ENCODE peak calls at places on chromosomes 1 and 21, in seven cellular contexts. J is GM23338, V is GM23248, T is PC-3, N is hepatocyte, B is PC-9, Z is HCT116. U is an unnamed sample.
A peak's percentile ranks its signal among the peaks of the same experiment; 100 is the strongest.

GRCh38 chr21:45102391-45102932 is 28.1 kb downstream of the ADARB1 start:
- DNase-seq in V (peak; percentile 80), T (peak; percentile 89), N (no peak), Z (peak; percentile 26), B (peak; percentile 57), J (peak; percentile 31), U (no peak)

GRCh38 chr1:22296701-22297591 is 154.0 kb upstream of the WNT4 start:
- DNase-seq in J (no peak), Z (no peak), B (peak; percentile 72), T (peak; percentile 14), V (peak; percentile 25), N (no peak), U (no peak)

GRCh38 chr1:1075148-1075935 is 1.2 kb upstream of the RNF223 start:
- DNase-seq in B (no peak), N (no peak), Z (no peak), V (no peak), J (no peak), T (no peak), U (no peak)

GRCh38 chr1:118008011-118008410 is 78.5 kb downstream of the WDR3 start:
- DNase-seq in B (no peak), V (no peak), N (no peak), J (no peak), Z (no peak), T (no peak), U (no peak)

GRCh38 chr1:1833916-1834325 is 55.7 kb upstream of the NADK start:
- DNase-seq in B (no peak), T (no peak), Z (no peak), N (no peak), J (no peak), V (peak; percentile 20), U (no peak)

GRCh38 chr1:241356187-241356518 is 852 bp downstream of the RGS7 start:
- DNase-seq in N (peak; percentile 5), T (no peak), Z (no peak), J (peak; percentile 43), V (no peak), B (no peak), U (no peak)

GRCh38 chr1:7236844-7237515 is 451.7 kb downstream of the CAMTA1 start:
- DNase-seq in V (no peak), N (no peak), J (no peak), B (no peak), T (no peak), Z (no peak), U (no peak)

GRCh38 chr1:3759800-3760199 is 7.5 kb downstream of the CCDC27 start:
- DNase-seq in J (no peak), V (no peak), B (no peak), N (no peak), Z (no peak), T (no peak), U (no peak)

GRCh38 chr1:24742090-24742938 is 2.9 kb upstream of the CLIC4 start:
- DNase-seq in V (peak; percentile 53), T (no peak), J (peak; percentile 82), Z (no peak), N (peak; percentile 56), B (peak; percentile 38), U (no peak)

GRCh38 chr1:39960461-39960958 is 5.6 kb downstream of the MFSD2A start:
- DNase-seq in N (no peak), J (no peak), B (no peak), Z (no peak), T (no peak), V (no peak), U (peak; percentile 65)

GRCh38 chr1:119674110-119674509 is 26.0 kb upstream of the ZNF697 start:
- DNase-seq in Z (no peak), V (peak; percentile 82), J (peak; percentile 34), T (peak; percentile 87), N (no peak), B (peak; percentile 98), U (no peak)

GRCh38 chr1:150473659-150474058 is 13.6 kb upstream of the TARS2 start:
- DNase-seq in V (no peak), T (no peak), J (peak; percentile 25), B (no peak), Z (no peak), N (peak; percentile 18), U (no peak)

GRCh38 chr1:115332813-115333608 is 5.0 kb downstream of the NGF start:
- DNase-seq in J (peak; percentile 38), V (peak; percentile 90), T (no peak), B (peak; percentile 85), N (no peak), Z (no peak), U (no peak)

GRCh38 chr1:235074335-235075120 is 54.1 kb downstream of the TOMM20 start:
- DNase-seq in T (peak; percentile 73), J (peak; percentile 20), V (peak; percentile 95), N (peak; percentile 55), B (peak; percentile 62), Z (no peak), U (peak; percentile 78)

GRCh38 chr1:32073387-32074229 is 869 bp downstream of the TMEM39B start:
- DNase-seq in Z (no peak), B (no peak), T (no peak), J (peak; percentile 99), V (no peak), N (no peak), U (no peak)

GRCh38 chr1:107829083-107829771 is 135.8 kb downstream of the VAV3 start:
- DNase-seq in V (no peak), B (no peak), T (no peak), Z (no peak), N (no peak), J (no peak), U (peak; percentile 67)

GRCh38 chr1:172515927-172516326 is 17.0 kb upstream of the SUCO start:
- DNase-seq in N (no peak), Z (no peak), T (no peak), B (peak; percentile 15), V (no peak), J (no peak), U (no peak)

GRCh38 chr1:29824478-29825273 is 588.4 kb downstream of the PTPRU start:
- DNase-seq in Z (no peak), T (no peak), J (no peak), B (no peak), V (no peak), N (no peak), U (no peak)

GRCh38 chr1:5769146-5769545 is 223.1 kb downstream of the NPHP4 start:
- DNase-seq in J (no peak), Z (no peak), V (no peak), T (no peak), B (no peak), N (no peak), U (no peak)

GRCh38 chr1:168821434-168821833 is 92.4 kb upstream of the DPT start:
- DNase-seq in V (no peak), B (no peak), T (no peak), Z (no peak), N (no peak), J (no peak), U (no peak)

GRCh38 chr21:43879348-43880110 is 14.5 kb downstream of the AGPAT3 start:
- DNase-seq in J (no peak), N (no peak), T (no peak), V (no peak), B (no peak), Z (no peak), U (no peak)

GRCh38 chr1:34086561-34086960 is 78.5 kb downstream of the CSMD2 start:
- DNase-seq in N (no peak), T (no peak), B (no peak), J (no peak), V (no peak), Z (no peak), U (no peak)

GRCh38 chr1:45246760-45247159 is 40.4 kb upstream of the ZSWIM5 start:
- DNase-seq in T (peak; percentile 95), B (peak; percentile 88), J (no peak), Z (no peak), V (peak; percentile 95), N (peak; percentile 43), U (no peak)

GRCh38 chr21:34345091-34345871 is 18.5 kb upstream of the KCNE2 start:
- DNase-seq in B (no peak), N (no peak), Z (no peak), J (no peak), T (no peak), V (peak; percentile 55), U (no peak)

GRCh38 chr1:98058676-98059075 is 137.8 kb upstream of the DPYD start:
- DNase-seq in N (no peak), J (no peak), T (no peak), Z (no peak), B (no peak), V (no peak), U (no peak)

GRCh38 chr1:23444104-23444533 is 19.6 kb upstream of the TCEA3 start:
- DNase-seq in V (peak; percentile 94), N (peak; percentile 73), J (no peak), B (no peak), T (no peak), Z (no peak), U (no peak)

DNA sequence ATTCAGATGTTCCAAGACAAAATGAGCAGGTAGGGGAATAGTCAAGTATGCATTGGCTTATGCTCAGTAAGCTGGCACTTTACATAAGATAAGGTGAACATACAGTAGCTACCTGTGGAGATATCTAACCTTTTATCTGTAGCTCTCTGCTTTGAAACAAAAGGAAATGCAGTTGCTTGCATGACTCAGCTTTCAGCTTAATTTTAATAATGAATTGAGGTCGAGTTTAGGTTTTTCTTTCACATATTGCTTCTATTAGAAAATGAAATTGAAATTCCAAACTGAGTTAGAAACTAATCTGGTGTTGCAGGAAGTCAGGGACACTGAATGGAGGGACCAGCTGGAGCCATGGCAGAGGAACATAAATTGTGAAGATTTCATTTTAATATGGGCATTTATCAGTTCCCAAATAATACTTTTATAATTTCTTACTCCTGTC is 8.3 kb downstream of the FRRS1 start:
- DNase-seq in J (peak; percentile 8), N (no peak), B (peak; percentile 39), V (no peak), T (no peak), Z (no peak), U (peak; percentile 53)
- H3K9me2 ChIP-seq in J (no peaks in the 10 kb centered on the region), N (no peaks in the 10 kb centered on the region), B (no peaks in the 10 kb centered on the region), V (no peaks in the 10 kb centered on the region), T (no peaks in the 10 kb centered on the region), Z (no peaks in the 10 kb centered on the region), U (no peaks in the 10 kb centered on the region)

DNA sequence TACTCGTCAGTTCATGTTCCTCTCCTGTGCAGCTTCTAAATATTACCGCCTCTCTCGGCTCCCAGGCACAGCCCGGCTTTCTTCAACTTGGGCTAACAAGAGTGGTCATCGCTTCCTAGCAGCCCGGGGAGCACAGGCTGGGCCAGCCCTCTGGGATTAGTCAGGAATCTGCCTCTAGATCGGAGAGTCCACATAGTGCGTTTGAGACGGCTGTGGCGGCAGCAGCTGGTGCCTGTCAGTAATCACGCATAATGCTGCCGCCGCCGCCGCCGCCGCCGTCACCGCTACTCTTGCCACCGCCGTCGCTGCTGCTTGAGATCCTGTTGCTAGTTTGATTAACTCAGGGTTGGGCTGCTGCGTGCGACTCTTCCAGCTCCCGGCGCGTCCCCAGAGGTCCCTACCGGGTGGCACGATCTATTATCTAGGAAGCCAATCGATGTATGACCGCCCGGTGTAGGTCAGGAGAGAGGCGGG is at the start of gene RXRG:
- DNase-seq in N (peak; percentile 59), Z (no peak), B (no peak), T (no peak), J (peak; percentile 74), V (peak; percentile 26), U (no peak)
- TF ChIP-seq EZH2 in N (peak; percentile 52), Z (no peak), B (no peak), T (peak; percentile 96), J (peak; percentile 25), V (no peak), U (no peak)

GRCh38 chr21:27219068-27219467 is 252.2 kb upstream of the ADAMTS5 start:
- DNase-seq in T (peak; percentile 44), Z (no peak), V (peak; percentile 92), N (no peak), J (no peak), B (no peak), U (no peak)
- H3K9me2 ChIP-seq in T (no peaks in the 10 kb centered on the region), Z (no peaks in the 10 kb centered on the region), V (no peaks in the 10 kb centered on the region), N (no peaks in the 10 kb centered on the region), J (no peaks in the 10 kb centered on the region), B (no peaks in the 10 kb centered on the region), U (no peaks in the 10 kb centered on the region)

GRCh38 chr1:242946206-242946605 is 308.9 kb downstream of the CEP170 start:
- DNase-seq in J (no peak), V (no peak), B (no peak), T (no peak), N (no peak), Z (no peak), U (no peak)
- TF ChIP-seq EZH2 in J (no peak), V (no peak), B (no peak), T (no peak), N (no peak), Z (no peak), U (no peak)